ENCODE peak calls at places on chromosomes 7 and 10, in nine cellular contexts. A is NCI-H2081; K is heart left ventricle; J is NCI-H1417 treated with DMSO at 0.1 percent for 48 hours; V is NCI-H748 treated with DMSO at 0.1 percent for 48 hours; B is PC-9; Y is Right ventricle myocardium superior; P is brain microvascular endothelial cell; G is activated T-cell treated with anti-CD3 and anti-CD28 coated beads, Interleukin-2, amount 50 U/mL, for 1 hour. I is an unnamed sample.

GRCh38 chr7:28145931-28146330 is 34.7 kb downstream of the JAZF1 start:
- DNase-seq in A (no peak), K (no peak), J (no peak), V (no peak), B (no peak), Y (no peak), P (no peak), G (no peak), I (no peak)

GRCh38 chr7:76225379-76225778 is 23.7 kb downstream of the SRRM3 start:
- DNase-seq in A (no peak), K (no peak), J (no peak), V (no peak), B (no peak), Y (peak; percentile 49), P (no peak), G (peak; percentile 37), I (no peak)

GRCh38 chr7:84088669-84089278 is 105.8 kb downstream of the SEMA3A start:
- DNase-seq in A (no peak), K (no peak), J (peak; percentile 50), V (no peak), B (no peak), Y (no peak), P (no peak), G (no peak), I (no peak)

GRCh38 chr7:155494551-155494950 is 36.6 kb downstream of the EN2 start:
- DNase-seq in A (no peak), K (no peak), J (no peak), V (no peak), B (no peak), Y (no peak), P (no peak), G (no peak), I (no peak)

GRCh38 chr7:47478017-47478344 is 103.9 kb downstream of the TNS3 start:
- DNase-seq in A (no peak), K (no peak), J (no peak), V (no peak), B (no peak), Y (no peak), P (no peak), G (no peak), I (no peak)

GRCh38 chr10:49299816-49300139 is 808 bp downstream of the C10orf71 start:
- DNase-seq in A (no peak), K (no peak), J (no peak), V (no peak), B (no peak), Y (no peak), P (no peak), G (no peak), I (no peak)

GRCh38 chr10:79581044-79581443 is 20.8 kb upstream of the SFTPA2 start:
- DNase-seq in A (no peak), K (no peak), J (no peak), V (no peak), B (no peak), Y (no peak), P (no peak), G (no peak), I (no peak)

GRCh38 chr10:77504196-77504869 is 133.3 kb downstream of the KCNMA1 start:
- DNase-seq in A (no peak), K (no peak), J (no peak), V (no peak), B (no peak), Y (no peak), P (peak; percentile 41), G (no peak), I (no peak)

GRCh38 chr7:99124636-99125504 is 19.0 kb downstream of the SMURF1 start:
- DNase-seq in A (no peak), K (no peak), J (no peak), V (no peak), B (peak; percentile 91), Y (no peak), P (peak; percentile 47), G (no peak), I (no peak)

GRCh38 chr10:80090120-80090519 is 11.7 kb downstream of the TMEM254 start:
- DNase-seq in A (peak; percentile 30), K (no peak), J (peak; percentile 32), V (no peak), B (no peak), Y (no peak), P (no peak), G (no peak), I (no peak)

GRCh38 chr10:77360121-77360520 is 277.5 kb downstream of the KCNMA1 start:
- DNase-seq in A (no peak), K (no peak), J (no peak), V (no peak), B (no peak), Y (no peak), P (no peak), G (no peak), I (no peak)

GRCh38 chr10:31431021-31431420 is 112.0 kb downstream of the ZEB1 start:
- DNase-seq in A (no peak), K (no peak), J (no peak), V (no peak), B (no peak), Y (no peak), P (no peak), G (no peak), I (no peak)

GRCh38 chr7:24029068-24029467 is 254.9 kb upstream of the NPY start:
- DNase-seq in A (no peak), K (no peak), J (no peak), V (no peak), B (no peak), Y (no peak), P (no peak), G (no peak), I (no peak)

GRCh38 chr7:26091933-26092332 is 60.1 kb upstream of the NFE2L3 start:
- DNase-seq in A (no peak), K (no peak), J (no peak), V (no peak), B (peak; percentile 89), Y (no peak), P (no peak), G (no peak), I (no peak)

GRCh38 chr10:65194131-65194530 is 1672.9 kb downstream of the REEP3 start:
- DNase-seq in A (no peak), K (no peak), J (no peak), V (no peak), B (no peak), Y (no peak), P (peak; percentile 58), G (no peak), I (no peak)

GRCh38 chr10:103102195-103102594 is 90.9 kb downstream of the NT5C2 start:
- DNase-seq in A (no peak), K (no peak), J (no peak), V (no peak), B (no peak), Y (no peak), P (no peak), G (no peak), I (no peak)

GRCh38 chr10:94299417-94299816 is 63.3 kb downstream of the NOC3L start:
- DNase-seq in A (no peak), K (no peak), J (no peak), V (no peak), B (peak; percentile 37), Y (no peak), P (peak; percentile 70), G (no peak), I (no peak)

GRCh38 chr10:86286591-86287421 is 79.8 kb downstream of the GRID1 start:
- DNase-seq in A (no peak), K (no peak), J (no peak), V (no peak), B (no peak), Y (no peak), P (no peak), G (no peak), I (no peak)

GRCh38 chr7:133230591-133231194 is 22.2 kb upstream of the EXOC4 start:
- DNase-seq in A (peak; percentile 63), K (no peak), J (no peak), V (peak; percentile 61), B (no peak), Y (no peak), P (peak; percentile 76), G (no peak), I (peak; percentile 12)

GRCh38 chr7:29005829-29006228 is 47.7 kb upstream of the TRIL start:
- DNase-seq in A (no peak), K (no peak), J (no peak), V (no peak), B (no peak), Y (no peak), P (peak; percentile 22), G (no peak), I (no peak)

GRCh38 chr10:42963302-42963701 is 113.6 kb upstream of the RET start:
- DNase-seq in A (no peak), K (peak; percentile 10), J (no peak), V (no peak), B (no peak), Y (peak; percentile 30), P (no peak), G (no peak), I (no peak)

GRCh38 chr10:105023706-105024105 is 382.6 kb downstream of the SORCS3 start:
- DNase-seq in A (no peak), K (no peak), J (no peak), V (no peak), B (no peak), Y (no peak), P (no peak), G (no peak), I (no peak)

GRCh38 chr7:78473902-78474301 is 675.3 kb downstream of the PHTF2 start:
- DNase-seq in A (no peak), K (no peak), J (no peak), V (no peak), B (no peak), Y (no peak), P (no peak), G (no peak), I (no peak)

GRCh38 chr10:1632141-1632540 is 105.2 kb downstream of the ADARB2 start:
- DNase-seq in A (no peak), K (no peak), J (no peak), V (no peak), B (no peak), Y (no peak), P (no peak), G (no peak), I (no peak)

GRCh38 chr10:132547421-132547861 is 9.9 kb downstream of the INPP5A start:
- DNase-seq in A (no peak), K (peak; percentile 49), J (no peak), V (no peak), B (no peak), Y (peak; percentile 23), P (no peak), G (peak; percentile 57), I (no peak)

GRCh38 chr10:34292178-34292565 is 522.9 kb downstream of the PARD3 start:
- DNase-seq in A (no peak), K (no peak), J (no peak), V (no peak), B (no peak), Y (no peak), P (no peak), G (no peak), I (no peak)

GRCh38 chr7:80089341-80089740 is 45.3 kb upstream of the GNAI1 start:
- DNase-seq in A (no peak), K (no peak), J (no peak), V (no peak), B (no peak), Y (no peak), P (no peak), G (no peak), I (no peak)

I was measured in effector CD4-positive, alpha-beta T cell.